ENCODE peak calls at places on chromosomes 3 and 15, in seven cellular contexts. X is Caco-2; L is vagina; V is heart left ventricle; M is PC-3; Y is CD8-positive, alpha-beta T cell; J is MM.1S. I is an unnamed sample.
A peak's percentile ranks its signal among the peaks of the same experiment; 100 is the strongest.

GRCh38 chr3:56799251-56799882 is 2.4 kb downstream of the ARHGEF3 start:
- DNase-seq in X (no peak), L (no peak), V (no peak), M (peak; percentile 88), Y (peak; percentile 59), J (peak; percentile 82), I (peak; percentile 85)

GRCh38 chr3:45580142-45580541 is 14.4 kb upstream of the LIMD1 start:
- DNase-seq in X (no peak), L (no peak), V (no peak), M (no peak), Y (no peak), J (no peak), I (no peak)

GRCh38 chr15:90924375-90924774 is 8.0 kb downstream of the HDDC3 start:
- DNase-seq in X (no peak), L (no peak), V (no peak), M (no peak), Y (no peak), J (no peak), I (no peak)

GRCh38 chr3:89025185-89025584 is 82.2 kb upstream of the EPHA3 start:
- DNase-seq in X (no peak), L (no peak), V (no peak), M (peak; percentile 19), Y (no peak), J (no peak), I (no peak)

GRCh38 chr3:69761896-69762789 is 22.9 kb downstream of the MITF start:
- DNase-seq in X (no peak), L (no peak), V (no peak), M (peak; percentile 81), Y (no peak), J (no peak), I (no peak)

GRCh38 chr3:126313166-126313565 is 44.0 kb downstream of the KLF15 start:
- DNase-seq in X (no peak), L (peak; percentile 47), V (no peak), M (no peak), Y (no peak), J (no peak), I (no peak)

GRCh38 chr3:98536456-98537017 is 4.8 kb downstream of the GPR15 start:
- DNase-seq in X (no peak), L (no peak), V (no peak), M (peak; percentile 39), Y (no peak), J (no peak), I (peak; percentile 56)

GRCh38 chr15:86362556-86362955 is 282.9 kb downstream of the AGBL1 start:
- DNase-seq in X (no peak), L (no peak), V (no peak), M (peak; percentile 34), Y (no peak), J (no peak), I (no peak)

GRCh38 chr3:186044973-186045372 is 63.9 kb downstream of the ETV5 start:
- DNase-seq in X (no peak), L (no peak), V (no peak), M (no peak), Y (no peak), J (no peak), I (no peak)

GRCh38 chr3:72977463-72977862 is 19.1 kb upstream of the PPP4R2 start:
- DNase-seq in X (no peak), L (no peak), V (no peak), M (no peak), Y (no peak), J (no peak), I (no peak)

GRCh38 chr15:67746450-67746849 is 78.9 kb upstream of the SKOR1 start:
- DNase-seq in X (no peak), L (no peak), V (no peak), M (peak; percentile 48), Y (no peak), J (no peak), I (no peak)

GRCh38 chr15:86863226-86863915 is 783.7 kb downstream of the AGBL1 start:
- DNase-seq in X (no peak), L (no peak), V (no peak), M (peak; percentile 64), Y (no peak), J (no peak), I (no peak)

GRCh38 chr3:48747703-48748102 is 30.7 kb upstream of the IP6K2 start:
- DNase-seq in X (no peak), L (no peak), V (peak; percentile 76), M (no peak), Y (no peak), J (no peak), I (no peak)

GRCh38 chr3:155229086-155229485 is 64.4 kb downstream of the STRIT1 start:
- DNase-seq in X (no peak), L (no peak), V (no peak), M (no peak), Y (no peak), J (no peak), I (no peak)

GRCh38 chr3:155232605-155233004 is 60.9 kb downstream of the STRIT1 start:
- DNase-seq in X (no peak), L (no peak), V (peak; percentile 69), M (peak; percentile 98), Y (no peak), J (peak; percentile 24), I (peak; percentile 25)

GRCh38 chr3:155231792-155232191 is 61.7 kb downstream of the STRIT1 start:
- DNase-seq in X (no peak), L (no peak), V (no peak), M (no peak), Y (no peak), J (peak; percentile 47), I (no peak)

GRCh38 chr3:155228636-155229035 is 64.8 kb downstream of the STRIT1 start:
- DNase-seq in X (no peak), L (no peak), V (no peak), M (no peak), Y (no peak), J (no peak), I (no peak)

DNA sequence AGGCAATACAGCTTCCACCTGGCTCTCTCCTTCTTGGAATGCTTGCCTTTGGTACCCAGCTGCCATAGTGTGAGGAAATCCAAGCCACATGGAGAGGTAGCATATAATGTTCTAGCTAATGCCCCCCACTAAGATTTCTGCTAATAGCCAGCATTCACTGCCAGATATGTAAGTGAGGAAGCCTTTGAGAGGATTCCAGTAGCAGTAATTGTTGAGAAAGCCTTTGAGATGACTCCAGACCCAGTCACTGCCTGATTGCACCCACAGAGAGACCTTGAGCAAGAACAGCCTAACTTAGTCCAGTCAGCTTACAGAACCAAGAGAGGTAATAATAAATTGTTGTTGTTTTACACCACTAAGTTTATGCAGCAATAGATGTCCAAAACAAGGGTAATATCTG is 63.1 kb downstream of the STRIT1 start:
- DNase-seq in X (no peak), L (no peak), V (no peak), M (no peak), Y (no peak), J (no peak), I (no peak)
- H3K4me1 ChIP-seq in X (no peaks in the 10 kb centered on the region), L (peaks cover 10% of the 10 kb centered on the region), V (peaks cover 17% of the 10 kb centered on the region), M (peaks cover 26% of the 10 kb centered on the region), Y (no peaks in the 10 kb centered on the region), J (no peaks in the 10 kb centered on the region), I (peaks cover 7% of the 10 kb centered on the region)

DNA sequence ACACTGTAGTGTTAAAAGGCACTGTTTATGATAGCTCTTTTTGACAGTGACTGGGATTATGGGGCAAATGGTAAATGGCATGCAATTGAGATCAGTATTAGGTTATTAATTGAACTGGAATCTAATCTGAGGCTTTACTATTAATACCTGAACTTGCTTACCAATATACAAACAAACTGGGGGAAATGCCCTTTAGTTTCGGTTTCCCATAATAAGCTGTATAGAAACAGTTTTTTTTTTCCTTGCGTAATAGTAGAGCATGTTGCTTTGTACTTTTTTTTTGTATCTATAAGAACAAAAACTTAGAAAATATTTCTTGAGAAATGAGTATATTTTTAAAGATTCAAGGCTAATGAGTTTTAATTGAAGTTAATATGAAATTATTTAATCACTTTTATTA is 95.0 kb downstream of the FNDC3B start:
- DNase-seq in X (no peak), L (no peak), V (no peak), M (no peak), Y (no peak), J (peak; percentile 70), I (no peak)
- H3K4me1 ChIP-seq in X (peaks cover 67% of the 10 kb centered on the region), L (peaks cover 70% of the 10 kb centered on the region), V (peaks cover 64% of the 10 kb centered on the region), M (peaks cover 87% of the 10 kb centered on the region), Y (peaks cover 26% of the 10 kb centered on the region), J (peaks cover 47% of the 10 kb centered on the region), I (peaks cover 20% of the 10 kb centered on the region)

GRCh38 chr3:99716463-99716995 is 78.1 kb downstream of the COL8A1 start:
- DNase-seq in X (no peak), L (no peak), V (no peak), M (no peak), Y (no peak), J (peak; percentile 5), I (no peak)

GRCh38 chr3:99720985-99721632 is 82.7 kb downstream of the COL8A1 start:
- DNase-seq in X (no peak), L (no peak), V (no peak), M (peak; percentile 82), Y (no peak), J (no peak), I (no peak)

GRCh38 chr3:99721633-99722007 is 83.2 kb downstream of the COL8A1 start:
- DNase-seq in X (no peak), L (no peak), V (no peak), M (peak; percentile 21), Y (no peak), J (no peak), I (no peak)
- H3K4me1 ChIP-seq in X (no peaks in the 10 kb centered on the region), L (no peaks in the 10 kb centered on the region), V (no peaks in the 10 kb centered on the region), M (peaks cover 18% of the 10 kb centered on the region), Y (no peaks in the 10 kb centered on the region), J (no peaks in the 10 kb centered on the region), I (no peaks in the 10 kb centered on the region)

DNA sequence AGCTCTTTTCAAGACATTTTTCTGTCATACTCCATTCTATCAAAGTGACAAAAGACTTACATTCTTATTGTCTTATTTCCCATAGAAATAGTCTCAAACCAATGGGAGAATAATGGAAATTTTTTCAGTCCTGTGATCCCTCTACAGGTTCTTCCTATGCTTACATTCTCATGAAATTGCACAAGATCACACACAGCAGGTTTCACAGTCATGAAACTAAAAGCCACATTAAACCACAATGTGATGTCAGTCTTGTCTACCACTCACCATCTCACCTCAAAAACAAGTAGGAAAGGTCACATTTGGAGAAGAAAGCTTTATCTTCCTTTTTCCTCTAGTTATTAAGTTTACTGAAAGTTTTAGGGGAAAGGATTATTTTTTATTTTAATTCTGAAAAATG is 161.0 kb upstream of the RORA start:
- DNase-seq in X (no peak), L (no peak), V (no peak), M (no peak), Y (no peak), J (peak; percentile 48), I (no peak)
- H3K4me1 ChIP-seq in X (no peaks in the 10 kb centered on the region), L (no peaks in the 10 kb centered on the region), V (no peaks in the 10 kb centered on the region), M (no peaks in the 10 kb centered on the region), Y (no peaks in the 10 kb centered on the region), J (peaks cover 20% of the 10 kb centered on the region), I (no peaks in the 10 kb centered on the region)

I was measured in OCI-LY7.